ENCODE peak calls at places on chromosomes 13 and 19, in nine cellular contexts. N is GM23248, O is uterus, G is H1, S is thoracic aorta, B is endodermal cell, Q is AG04450, F is neural progenitor cell, W is kidney epithelial cell. R is an unnamed sample. For H3K27me3, the result is how much of the 10 kb centered on the place peaks cover.

GRCh38 chr19:15398501-15399233 is 19.1 kb upstream of the AKAP8 start:
- DNase-seq in F (no peak), W (no peak), S (no peak), Q (no peak), G (no peak), O (no peak), N (no peak), B (peak), R (no peak)

GRCh38 chr13:100454876-100455275 is 133.7 kb downstream of the GGACT start:
- DNase-seq in B (no peak), S (no peak), Q (peak), G (no peak), F (no peak), O (no peak), N (peak), W (no peak), R (no peak)

GRCh38 chr19:8641908-8642547 is 11.6 kb downstream of the NFILZ start:
- DNase-seq in Q (no peak), W (no peak), N (peak), O (no peak), B (no peak), F (peak), S (no peak), G (no peak), R (no peak)

GRCh38 chr19:37334179-37335071 is 36.5 kb upstream of the ZNF527 start:
- DNase-seq in Q (peak), N (peak), S (peak), W (peak), G (peak), F (peak), B (peak), O (peak), R (peak)

GRCh38 chr19:44278181-44278690 is 18.6 kb downstream of the ZNF233 start:
- DNase-seq in N (peak), S (no peak), G (no peak), W (no peak), Q (no peak), F (no peak), B (no peak), O (no peak), R (no peak)

GRCh38 chr19:17332677-17333581 is 1.7 kb downstream of the ANO8 start:
- DNase-seq in B (peak), O (no peak), G (peak), F (peak), Q (no peak), N (peak), S (no peak), W (no peak), R (no peak)

GRCh38 chr13:114118086-114118762 is 14.2 kb downstream of the RASA3 start:
- DNase-seq in B (no peak), N (peak), Q (no peak), G (no peak), S (no peak), F (no peak), W (no peak), O (no peak), R (no peak)

GRCh38 chr19:55369651-55370304 is 485 bp downstream of the IL11 start:
- DNase-seq in Q (peak), B (peak), G (no peak), W (no peak), N (peak), F (peak), O (no peak), S (no peak), R (no peak)

GRCh38 chr13:43339843-43340550 is 316.6 kb downstream of the DNAJC15 start:
- DNase-seq in Q (no peak), O (no peak), G (no peak), N (peak), F (no peak), B (no peak), W (no peak), S (no peak), R (no peak)

GRCh38 chr13:33904431-33904830 is 86.5 kb downstream of the RFC3 start:
- DNase-seq in Q (no peak), S (no peak), N (no peak), W (no peak), O (no peak), G (no peak), F (no peak), B (no peak), R (no peak)

GRCh38 chr19:35262101-35262761 is 6.5 kb upstream of the USF2 start:
- DNase-seq in O (no peak), B (peak), N (no peak), W (no peak), Q (no peak), S (no peak), F (no peak), G (no peak), R (no peak)

GRCh38 chr13:26442541-26442940 is 114.9 kb upstream of the WASF3 start:
- DNase-seq in G (no peak), W (no peak), B (no peak), S (no peak), Q (peak), N (peak), F (no peak), O (no peak), R (no peak)

GRCh38 chr13:79307866-79308298 is 98.2 kb downstream of the RBM26 start:
- DNase-seq in G (no peak), S (no peak), Q (peak), O (no peak), F (peak), W (peak), B (peak), N (peak), R (no peak)

GRCh38 chr13:80753951-80754350 is 413.0 kb upstream of the SPRY2 start:
- DNase-seq in F (no peak), W (no peak), Q (no peak), S (no peak), G (no peak), O (no peak), N (no peak), B (no peak), R (no peak)

GRCh38 chr13:106246817-106247216 is 288.6 kb downstream of the EFNB2 start:
- DNase-seq in Q (no peak), W (no peak), G (no peak), S (no peak), B (no peak), N (no peak), O (no peak), F (no peak), R (no peak)

GRCh38 chr13:98839826-98840769 is 87.6 kb upstream of the SLC15A1 start:
- DNase-seq in O (peak), F (peak), Q (no peak), S (no peak), B (peak), N (peak), G (peak), W (no peak), R (no peak)

GRCh38 chr13:78978381-78978998 is 319.5 kb upstream of the OBI1 start:
- DNase-seq in Q (peak), W (peak), F (peak), B (peak), N (peak), G (no peak), O (no peak), S (no peak), R (no peak)

GRCh38 chr13:29849731-29850212 is 645 bp downstream of the UBL3 start:
- DNase-seq in S (peak), W (peak), G (no peak), O (peak), F (peak), Q (no peak), B (peak), N (peak), R (peak)

GRCh38 chr19:53109527-53109926 is 6.3 kb upstream of the ZNF160 start:
- DNase-seq in B (no peak), W (no peak), G (no peak), O (no peak), F (no peak), N (no peak), Q (no peak), S (no peak), R (no peak)

GRCh38 chr13:99979453-99980200 is 2.0 kb upstream of the ZIC2 start:
- DNase-seq in N (peak), W (no peak), S (no peak), O (no peak), Q (no peak), B (peak), F (peak), G (no peak), R (peak)

GRCh38 chr19:7450243-7451223 is 38.3 kb downstream of the PEX11G start:
- DNase-seq in Q (peak), O (no peak), N (peak), S (no peak), B (peak), F (peak), W (no peak), G (no peak), R (no peak)

GRCh38 chr19:46428278-46429141 is at the start of gene PNMA8C:
- DNase-seq in N (peak), F (peak), G (no peak), O (peak), S (peak), Q (no peak), W (no peak), B (peak), R (peak)

GRCh38 chr19:55300821-55301458 is 17.1 kb downstream of the BRSK1 start:
- DNase-seq in O (no peak), N (no peak), W (no peak), Q (no peak), B (peak), G (no peak), S (no peak), F (peak), R (no peak)

GRCh38 chr19:32599736-32600157 is 18.8 kb downstream of the PDCD5 start:
- DNase-seq in O (no peak), S (no peak), F (peak), N (peak), B (peak), Q (peak), G (no peak), W (no peak), R (no peak)

GRCh38 chr19:17391371-17392151 is 2.4 kb downstream of the CCDC194 start:
- DNase-seq in N (no peak), B (peak), S (no peak), Q (no peak), O (no peak), G (no peak), F (peak), W (no peak), R (no peak)

GRCh38 chr13:80276371-80277289 is 64.3 kb downstream of the SPRY2 start:
- DNase-seq in G (peak), Q (no peak), B (no peak), N (peak), W (peak), O (no peak), S (no peak), F (peak), R (no peak)

GRCh38 chr13:98798849-98799645 is 46.6 kb upstream of the SLC15A1 start:
- DNase-seq in W (no peak), Q (no peak), N (peak), G (no peak), B (no peak), O (no peak), F (no peak), S (no peak), R (no peak)

GRCh38 chr13:22114630-22115311 is 443.9 kb downstream of the FGF9 start:
- DNase-seq in F (no peak), N (peak), B (no peak), S (no peak), O (no peak), W (peak), G (no peak), Q (no peak), R (no peak)

GRCh38 chr13:30963794-30964193 is 31.3 kb downstream of the TEX26 start:
- DNase-seq in B (no peak), G (no peak), W (no peak), S (no peak), Q (no peak), O (no peak), F (no peak), N (peak), R (no peak)

GRCh38 chr19:31274964-31275319 is 74.3 kb downstream of the TSHZ3 start:
- DNase-seq in Q (no peak), O (no peak), G (no peak), F (no peak), S (no peak), B (no peak), W (no peak), N (no peak), R (no peak)

GRCh38 chr19:459724-460511 is 915 bp downstream of the SHC2 start:
- DNase-seq in F (peak), G (no peak), W (no peak), B (peak), N (peak), S (no peak), Q (no peak), O (peak), R (no peak)

GRCh38 chr19:29528946-29529645 is 3.3 kb downstream of the VSTM2B start:
- DNase-seq in W (no peak), G (no peak), S (no peak), O (no peak), F (peak), B (peak), Q (no peak), N (peak), R (no peak)

GRCh38 chr19:29526730-29527499 is 1.1 kb downstream of the VSTM2B start:
- DNase-seq in W (no peak), B (peak), G (no peak), O (no peak), Q (no peak), F (peak), S (no peak), N (peak), R (no peak)

GRCh38 chr19:29528350-29528945 is 2.7 kb downstream of the VSTM2B start:
- DNase-seq in W (peak), S (no peak), B (peak), N (peak), O (peak), Q (peak), F (peak), G (peak), R (no peak)

GRCh38 chr19:29525901-29526729 is at the start of gene VSTM2B:
- DNase-seq in N (no peak), S (no peak), B (peak), F (peak), Q (no peak), O (no peak), W (no peak), G (no peak), R (no peak)

GRCh38 chr19:29527500-29528328 is 1.9 kb downstream of the VSTM2B start:
- DNase-seq in N (no peak), O (no peak), S (no peak), Q (no peak), B (no peak), F (no peak), G (no peak), W (no peak), R (no peak)
- H3K27me3 ChIP-seq in N (half or more), O (under half), S (under half), Q (half or more), B (half or more), F (half or more), G (half or more), W (half or more), R (under half)

GRCh38 chr13:77733674-77734073 is 36.2 kb downstream of the SLAIN1 start:
- DNase-seq in Q (no peak), O (no peak), S (no peak), F (no peak), B (no peak), G (no peak), N (no peak), W (no peak), R (no peak)

GRCh38 chr13:77724092-77724491 is 26.6 kb downstream of the SLAIN1 start:
- DNase-seq in Q (no peak), F (no peak), W (no peak), G (no peak), B (no peak), N (no peak), O (no peak), S (no peak), R (no peak)

GRCh38 chr13:77732287-77732686 is 34.8 kb downstream of the SLAIN1 start:
- DNase-seq in N (no peak), Q (no peak), B (no peak), S (no peak), F (no peak), O (no peak), G (no peak), W (no peak), R (no peak)

GRCh38 chr13:77729502-77730221 is 32.2 kb downstream of the SLAIN1 start:
- DNase-seq in Q (no peak), B (no peak), W (no peak), O (no peak), S (no peak), N (no peak), F (no peak), G (no peak), R (no peak)

DNA sequence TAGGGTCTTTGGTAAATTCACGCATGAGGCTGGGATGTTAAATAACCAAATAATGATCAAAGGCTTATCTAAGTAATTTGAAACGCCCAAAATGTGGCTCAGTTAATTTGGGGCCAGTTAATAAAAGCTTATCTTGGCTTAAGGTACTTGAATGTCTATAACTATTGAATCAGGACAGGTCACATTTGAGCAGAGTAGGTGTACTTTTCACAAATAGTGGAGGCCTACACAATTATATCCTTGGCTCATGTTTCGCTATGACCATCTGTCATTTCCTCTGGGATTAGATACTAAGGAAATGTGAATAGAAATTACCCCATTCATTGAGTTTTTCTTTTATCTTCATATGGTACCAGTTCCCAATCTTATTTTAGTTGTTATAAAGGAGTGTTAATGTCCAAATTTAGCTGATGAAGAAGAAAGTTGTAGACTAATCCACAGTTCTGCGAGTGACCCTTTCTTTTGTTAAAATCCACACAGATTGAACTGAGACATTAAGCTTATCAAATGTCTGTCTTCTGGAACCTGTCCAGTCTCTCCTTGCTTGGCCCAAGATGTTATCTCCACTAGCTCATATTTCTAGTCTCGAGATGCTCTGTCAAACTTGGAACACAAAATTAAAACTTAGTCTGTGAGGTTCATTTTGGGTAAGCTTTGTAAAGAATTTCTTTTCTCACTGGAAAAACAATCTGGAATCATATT is 30.9 kb downstream of the SLAIN1 start:
- DNase-seq in G (no peak), Q (no peak), S (no peak), O (no peak), W (no peak), F (no peak), B (no peak), N (no peak), R (no peak)
- H3K27me3 ChIP-seq in G (under half), Q (under half), S (under half), O (under half), W (under half), F (under half), B (under half), N (under half), R (under half)

DNA sequence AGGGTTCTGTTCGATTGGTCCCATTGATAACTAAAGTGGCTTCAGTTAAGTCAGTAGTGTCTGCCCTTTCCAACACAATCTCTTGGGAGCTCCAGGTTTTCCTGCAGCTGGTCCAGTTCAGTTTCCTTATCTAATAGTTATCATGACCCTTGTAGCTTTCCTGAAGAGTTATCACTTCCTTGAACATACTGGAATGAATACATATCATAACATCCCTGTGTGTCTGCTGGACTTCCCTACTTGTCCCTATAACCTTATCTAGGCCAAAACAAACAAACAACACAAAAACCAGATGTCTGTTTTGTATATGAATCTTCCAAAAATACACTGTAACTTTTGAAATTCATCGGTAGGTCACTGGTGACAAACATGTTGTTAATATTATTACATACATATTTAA is 167.6 kb downstream of the DCT start:
- DNase-seq in S (no peak), B (no peak), N (no peak), G (no peak), W (no peak), O (no peak), F (no peak), Q (no peak), R (no peak)
- H3K27me3 ChIP-seq in S (under half), B (under half), N (under half), G (under half), W (under half), O (under half), F (under half), Q (under half), R (under half)

DNA sequence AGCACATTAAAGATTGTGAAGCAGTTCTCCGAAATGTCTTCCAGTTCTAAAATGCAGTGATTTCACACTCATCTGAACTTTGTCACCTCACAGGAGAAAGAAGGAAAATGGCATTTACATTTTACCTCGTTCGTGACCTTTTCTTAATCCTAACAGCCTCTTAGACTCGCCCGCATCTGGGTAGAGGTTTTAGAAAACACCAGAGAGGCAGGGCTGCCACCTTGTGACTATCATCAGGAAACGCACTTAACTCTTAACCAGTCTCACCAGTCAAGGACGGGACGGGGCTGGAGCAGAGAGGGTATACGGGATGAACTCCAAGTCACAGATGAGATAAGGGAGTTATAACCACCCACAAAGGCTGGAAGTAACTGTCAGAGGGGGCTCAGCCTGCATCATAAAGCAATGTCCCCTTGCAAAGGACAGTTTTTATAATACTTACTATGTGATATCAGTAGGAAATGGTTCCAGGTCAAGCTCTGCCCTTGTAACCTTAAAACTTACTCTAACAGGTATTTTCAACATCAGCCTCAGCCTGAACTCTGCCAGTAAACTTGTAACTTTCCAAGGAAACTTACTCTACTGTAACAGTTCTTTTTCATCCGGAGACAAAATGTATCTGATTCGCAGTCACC is 8.6 kb upstream of the CEACAM6 start:
- DNase-seq in G (no peak), S (no peak), W (no peak), O (no peak), Q (no peak), N (peak), B (peak), F (peak), R (no peak)
- H3K27me3 ChIP-seq in G (under half), S (under half), W (under half), O (under half), Q (under half), N (half or more), B (under half), F (under half), R (under half)

GRCh38 chr19:3881272-3882040 is 971 bp downstream of the ATCAY start:
- DNase-seq in B (peak), S (no peak), Q (no peak), G (no peak), W (no peak), F (peak), O (no peak), N (no peak), R (no peak)
- H3K27me3 ChIP-seq in B (under half), S (under half), Q (under half), G (under half), W (under half), F (under half), O (under half), N (under half), R (under half)

GRCh38 chr19:30113182-30113581 is 171.1 kb downstream of the URI1 start:
- DNase-seq in N (no peak), G (no peak), F (no peak), Q (no peak), O (no peak), S (no peak), B (no peak), W (no peak), R (no peak)
- H3K27me3 ChIP-seq in N (under half), G (under half), F (under half), Q (under half), O (under half), S (under half), B (under half), W (under half), R (under half)

GRCh38 chr13:50127017-50127725 is 111.9 kb downstream of the KCNRG start:
- DNase-seq in F (peak), O (peak), Q (no peak), G (no peak), W (no peak), B (peak), S (no peak), N (peak), R (peak)
- H3K27me3 ChIP-seq in F (half or more), O (under half), Q (under half), G (half or more), W (under half), B (half or more), S (under half), N (under half), R (under half)

GRCh38 chr19:47461876-47462275 is 9.8 kb downstream of the SLC8A2 start:
- DNase-seq in W (no peak), B (no peak), Q (no peak), S (no peak), F (no peak), G (no peak), N (no peak), O (no peak), R (no peak)
- H3K27me3 ChIP-seq in W (under half), B (under half), Q (under half), S (under half), F (under half), G (under half), N (half or more), O (under half), R (under half)

R was measured in ascending aorta.